ENCODE peak calls at places on chromosome 12, in four cellular contexts. One of them, this sample, is unnamed.

GRCh38 chr12:65163755-65164154 is 5.6 kb upstream of the LEMD3 start:
- DNase-seq in breast epithelium: no peak
- DNase-seq in cerebellar nuclear complex: no peak
- DNase-seq in DMS53: no peak
- DNase-seq in this sample: no peak

GRCh38 chr12:84508943-84509342 is 403.7 kb downstream of the SLC6A15 start:
- DNase-seq in breast epithelium: no peak
- DNase-seq in cerebellar nuclear complex: no peak
- DNase-seq in DMS53: peak; percentile 84
- DNase-seq in this sample: no peak

GRCh38 chr12:77253321-77253720 is 188.0 kb upstream of the E2F7 start:
- DNase-seq in breast epithelium: no peak
- DNase-seq in cerebellar nuclear complex: no peak
- DNase-seq in DMS53: no peak
- DNase-seq in this sample: no peak

GRCh38 chr12:130205531-130205930 is 43.3 kb downstream of the FZD10 start:
- DNase-seq in breast epithelium: no peak
- DNase-seq in cerebellar nuclear complex: no peak
- DNase-seq in DMS53: no peak
- DNase-seq in this sample: no peak

GRCh38 chr12:3135522-3136461 is 58.6 kb downstream of the TSPAN9 start:
- DNase-seq in breast epithelium: no peak
- DNase-seq in cerebellar nuclear complex: peak; percentile 85
- DNase-seq in DMS53: peak; percentile 91
- DNase-seq in this sample: no peak

GRCh38 chr12:67702136-67702535 is 53.6 kb downstream of the DYRK2 start:
- DNase-seq in breast epithelium: no peak
- DNase-seq in cerebellar nuclear complex: no peak
- DNase-seq in DMS53: no peak
- DNase-seq in this sample: no peak

GRCh38 chr12:132525833-132526455 is 36.0 kb downstream of the FBRSL1 start:
- DNase-seq in breast epithelium: no peak
- DNase-seq in cerebellar nuclear complex: no peak
- DNase-seq in DMS53: no peak
- DNase-seq in this sample: no peak

GRCh38 chr12:130787445-130788410 is 51.3 kb downstream of the STX2 start:
- DNase-seq in breast epithelium: no peak
- DNase-seq in cerebellar nuclear complex: no peak
- DNase-seq in DMS53: no peak
- DNase-seq in this sample: no peak

GRCh38 chr12:64633940-64634337 is 23.6 kb downstream of the RASSF3 start:
- DNase-seq in breast epithelium: peak; percentile 59
- DNase-seq in cerebellar nuclear complex: no peak
- DNase-seq in DMS53: peak; percentile 93
- DNase-seq in this sample: no peak

GRCh38 chr12:41566703-41567102 is 378.6 kb downstream of the PDZRN4 start:
- DNase-seq in breast epithelium: no peak
- DNase-seq in cerebellar nuclear complex: no peak
- DNase-seq in DMS53: no peak
- DNase-seq in this sample: no peak

GRCh38 chr12:39831587-39832315 is 212.1 kb upstream of the ABCD2 start:
- DNase-seq in breast epithelium: no peak
- DNase-seq in cerebellar nuclear complex: no peak
- DNase-seq in DMS53: peak; percentile 94
- DNase-seq in this sample: no peak

GRCh38 chr12:42960087-42960527 is 370.6 kb upstream of the PRICKLE1 start:
- DNase-seq in breast epithelium: no peak
- DNase-seq in cerebellar nuclear complex: no peak
- DNase-seq in DMS53: no peak
- DNase-seq in this sample: no peak

This sample was measured in omental fat pad.